ENCODE peak calls at places on chromosomes 11 and 22, in seven cellular contexts. F, P, J, W, T, B and N are unnamed samples.

GRCh38 chr11:877565-877964 is 33.0 kb downstream of the CHID1 start:
- DNase-seq in J (no peak), F (no peak), T (no peak), B (no peak), W (no peak), P (peak; percentile 48), N (no peak)

GRCh38 chr11:20310137-20310536 is 53.4 kb upstream of the HTATIP2 start:
- DNase-seq in J (no peak), F (peak; percentile 4), P (peak; percentile 35), T (no peak), B (no peak), W (no peak), N (no peak)

GRCh38 chr11:121091492-121092179 is 9.4 kb upstream of the TECTA start:
- DNase-seq in P (no peak), T (no peak), F (no peak), J (no peak), B (no peak), W (peak; percentile 29), N (no peak)

GRCh38 chr11:9004310-9004945 is 627 bp upstream of the NRIP3 start:
- DNase-seq in J (no peak), T (peak; percentile 70), B (no peak), W (peak; percentile 7), P (peak; percentile 74), F (peak; percentile 37), N (peak; percentile 70)

GRCh38 chr11:122524532-122524882 is 131.0 kb upstream of the UBASH3B start:
- DNase-seq in T (no peak), F (no peak), B (peak; percentile 9), P (peak; percentile 20), J (no peak), W (no peak), N (no peak)

GRCh38 chr11:14554959-14555358 is 34.8 kb upstream of the PSMA1 start:
- DNase-seq in B (peak; percentile 97), J (peak; percentile 84), F (peak; percentile 26), P (no peak), W (peak; percentile 28), T (no peak), N (no peak)

GRCh38 chr11:111490496-111490895 is 21.7 kb downstream of the BTG4 start:
- DNase-seq in J (no peak), P (no peak), F (no peak), B (no peak), T (no peak), W (no peak), N (no peak)

GRCh38 chr11:84714316-84714780 is 912.8 kb downstream of the DLG2 start:
- DNase-seq in B (peak; percentile 6), J (peak; percentile 86), W (peak; percentile 65), P (peak; percentile 85), T (peak; percentile 40), F (peak; percentile 9), N (peak; percentile 30)

GRCh38 chr11:116731097-116731761 is 41.6 kb downstream of the BUD13 start:
- DNase-seq in W (no peak), T (no peak), B (peak; percentile 18), J (no peak), P (peak; percentile 88), F (peak; percentile 85), N (peak; percentile 62)

GRCh38 chr11:17544181-17544622 is at the start of gene USH1C:
- DNase-seq in J (no peak), B (no peak), P (peak; percentile 65), F (no peak), T (no peak), W (peak; percentile 7), N (peak; percentile 74)

GRCh38 chr11:77747381-77747969 is 73.0 kb downstream of the RSF1 start:
- DNase-seq in B (peak; percentile 60), T (no peak), P (no peak), W (no peak), J (no peak), F (no peak), N (no peak)

GRCh38 chr11:60932605-60933346 is 8.5 kb downstream of the TMEM132A start:
- DNase-seq in F (no peak), W (no peak), B (no peak), P (peak; percentile 79), T (no peak), J (no peak), N (no peak)

GRCh38 chr22:46604306-46604690 is 15.9 kb upstream of the GRAMD4 start:
- DNase-seq in T (no peak), W (peak; percentile 64), P (no peak), F (no peak), B (peak; percentile 24), J (no peak), N (no peak)

GRCh38 chr11:60771879-60772525 is 13.1 kb upstream of the MS4A10 start:
- DNase-seq in P (no peak), J (no peak), B (no peak), T (no peak), F (no peak), W (peak; percentile 18), N (no peak)

GRCh38 chr22:37007666-37008065 is 11.6 kb downstream of the TST start:
- DNase-seq in B (peak; percentile 62), T (no peak), J (no peak), P (peak; percentile 65), W (no peak), F (no peak), N (no peak)

GRCh38 chr11:119421941-119422504 is 949 bp downstream of the THY1 start:
- DNase-seq in J (no peak), P (peak; percentile 74), W (no peak), F (peak; percentile 67), T (no peak), B (peak; percentile 41), N (no peak)

GRCh38 chr11:119419246-119419645 is 3.7 kb downstream of the THY1 start:
- DNase-seq in T (no peak), B (no peak), P (no peak), F (no peak), W (no peak), J (no peak), N (no peak)

GRCh38 chr11:119419834-119420492 is 3.0 kb downstream of the THY1 start:
- DNase-seq in F (no peak), P (no peak), T (no peak), W (no peak), B (no peak), J (no peak), N (no peak)

GRCh38 chr11:119421351-119421750 is 1.6 kb downstream of the THY1 start:
- DNase-seq in W (no peak), B (no peak), T (no peak), P (no peak), J (no peak), F (no peak), N (no peak)

GRCh38 chr11:119420631-119421030 is 2.3 kb downstream of the THY1 start:
- DNase-seq in T (no peak), F (no peak), P (no peak), W (no peak), B (no peak), J (no peak), N (no peak)
- H3K4me3 ChIP-seq in T (no peak overlapping the region), F (peak overlapping the region; percentile 69), P (no peak overlapping the region), W (no peak overlapping the region), B (no peak overlapping the region), J (no peak overlapping the region), N (no peak overlapping the region)

GRCh38 chr22:49370841-49371301 is 456.8 kb downstream of the BRD1 start:
- DNase-seq in J (no peak), B (no peak), F (peak; percentile 2), P (no peak), W (no peak), T (no peak), N (no peak)

GRCh38 chr22:49368221-49368975 is 459.3 kb downstream of the BRD1 start:
- DNase-seq in P (no peak), T (no peak), B (no peak), F (peak; percentile 1), J (no peak), W (no peak), N (peak; percentile 19)

GRCh38 chr22:49367016-49367697 is 460.5 kb downstream of the BRD1 start:
- DNase-seq in J (no peak), P (peak; percentile 42), B (no peak), T (no peak), W (no peak), F (no peak), N (no peak)

GRCh38 chr22:49369726-49370717 is 457.7 kb downstream of the BRD1 start:
- DNase-seq in P (no peak), T (no peak), W (no peak), J (no peak), B (no peak), F (peak; percentile 1), N (no peak)

GRCh38 chr22:49368976-49369725 is 458.5 kb downstream of the BRD1 start:
- DNase-seq in J (no peak), P (no peak), T (no peak), F (peak; percentile 0), W (peak; percentile 9), B (no peak), N (peak; percentile 43)
- H3K4me3 ChIP-seq in J (no peak overlapping the region), P (no peak overlapping the region), T (no peak overlapping the region), F (no peak overlapping the region), W (no peak overlapping the region), B (no peak overlapping the region), N (no peak overlapping the region)

GRCh38 chr11:22711880-22712279 is 45.5 kb downstream of the GAS2 start:
- DNase-seq in F (no peak), W (no peak), B (no peak), J (no peak), P (no peak), T (no peak), N (no peak)
- H3K4me3 ChIP-seq in F (no peak overlapping the region), W (no peak overlapping the region), B (no peak overlapping the region), J (no peak overlapping the region), P (no peak overlapping the region), T (no peak overlapping the region), N (no peak overlapping the region)

GRCh38 chr22:22168941-22169867 is 75.4 kb upstream of the VPREB1 start:
- DNase-seq in W (no peak), T (no peak), B (no peak), F (no peak), P (no peak), J (no peak), N (no peak)

GRCh38 chr22:22166941-22167713 is 77.5 kb upstream of the VPREB1 start:
- DNase-seq in T (no peak), F (no peak), J (peak; percentile 18), P (no peak), B (no peak), W (no peak), N (no peak)

GRCh38 chr22:22169923-22170322 is 74.7 kb upstream of the VPREB1 start:
- DNase-seq in P (no peak), B (no peak), F (no peak), T (no peak), J (no peak), W (no peak), N (no peak)

GRCh38 chr22:22167791-22168189 is 76.8 kb upstream of the VPREB1 start:
- DNase-seq in J (peak; percentile 94), W (no peak), F (no peak), B (no peak), P (no peak), T (no peak), N (no peak)

DNA sequence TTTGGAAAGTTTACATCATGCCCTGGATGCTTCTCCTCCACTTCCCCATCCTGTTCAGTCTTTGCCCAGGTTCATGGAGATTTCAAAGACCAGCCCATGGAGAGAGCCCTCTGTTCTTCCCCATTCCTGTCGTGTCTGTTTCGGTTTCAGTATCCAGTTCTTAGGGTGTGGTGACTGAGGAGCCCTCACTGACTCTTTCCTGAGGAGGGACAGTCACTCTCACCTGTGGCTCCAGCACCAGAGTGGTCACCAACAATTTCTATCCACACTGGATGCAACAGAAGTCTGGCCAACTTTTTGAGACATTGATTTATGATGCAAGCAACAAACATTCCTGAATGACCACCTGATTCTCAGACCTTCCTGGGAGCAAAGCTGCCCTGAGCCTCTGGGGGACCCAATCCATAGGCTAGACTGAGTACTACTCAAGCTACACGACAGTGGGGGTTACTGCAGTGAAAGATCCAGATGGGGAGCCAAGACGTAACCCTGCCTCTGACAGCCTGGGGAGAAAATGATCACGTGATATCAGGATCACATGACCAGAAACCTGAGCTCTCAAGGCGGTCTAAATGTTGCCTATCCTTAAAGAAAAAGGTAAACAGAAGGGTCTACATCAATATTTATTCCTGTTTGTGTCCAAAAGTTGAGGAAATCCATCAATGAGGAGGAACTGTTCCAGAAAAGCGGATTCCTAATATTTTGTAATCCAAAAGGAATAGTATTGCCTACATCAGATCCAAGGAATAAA is 76.2 kb upstream of the VPREB1 start:
- DNase-seq in F (no peak), T (no peak), B (peak; percentile 38), P (peak; percentile 30), W (no peak), J (peak; percentile 94), N (no peak)
- H3K4me3 ChIP-seq in F (no peak overlapping the region), T (no peak overlapping the region), B (no peak overlapping the region), P (peak overlapping the region; percentile 10), W (peak overlapping the region; percentile 9), J (peak overlapping the region; percentile 58), N (no peak overlapping the region)